ENCODE peak calls at places on chromosome 6, in ten cellular contexts. One of them, this sample, is unnamed.

GRCh38 chr6:64680446-64680845 is 1026.6 kb downstream of the EYS start:
- DNase-seq in uterus: no peak
- DNase-seq in astrocyte of the spinal cord: peak; percentile 68
- DNase-seq in A549: no peak
- DNase-seq in choroid plexus epithelial cell: peak; percentile 84
- DNase-seq in PC-3: peak; percentile 90
- DNase-seq in mammary epithelial cell: peak; percentile 52
- DNase-seq in lower leg skin: no peak
- DNase-seq in WERI-Rb-1: no peak
- DNase-seq in AG09319: no peak
- DNase-seq in this sample: no peak

GRCh38 chr6:126112171-126112632 is 125.9 kb downstream of the TRMT11 start:
- DNase-seq in uterus: no peak
- DNase-seq in mammary epithelial cell: peak; percentile 51
- DNase-seq in A549: no peak
- DNase-seq in AG09319: no peak
- DNase-seq in PC-3: peak; percentile 83
- DNase-seq in lower leg skin: no peak
- DNase-seq in astrocyte of the spinal cord: peak; percentile 59
- DNase-seq in choroid plexus epithelial cell: peak; percentile 30
- DNase-seq in WERI-Rb-1: no peak
- DNase-seq in this sample: peak; percentile 2

GRCh38 chr6:45678063-45678620 is 300.4 kb upstream of the SUPT3H start:
- DNase-seq in choroid plexus epithelial cell: no peak
- DNase-seq in astrocyte of the spinal cord: no peak
- DNase-seq in lower leg skin: no peak
- DNase-seq in uterus: no peak
- DNase-seq in mammary epithelial cell: no peak
- DNase-seq in A549: no peak
- DNase-seq in WERI-Rb-1: no peak
- DNase-seq in PC-3: no peak
- DNase-seq in AG09319: no peak
- DNase-seq in this sample: no peak

GRCh38 chr6:28368522-28368921 is 18.8 kb downstream of the ZKSCAN3 start:
- DNase-seq in PC-3: no peak
- DNase-seq in uterus: no peak
- DNase-seq in lower leg skin: no peak
- DNase-seq in astrocyte of the spinal cord: no peak
- DNase-seq in A549: no peak
- DNase-seq in choroid plexus epithelial cell: no peak
- DNase-seq in AG09319: no peak
- DNase-seq in WERI-Rb-1: no peak
- DNase-seq in mammary epithelial cell: no peak
- DNase-seq in this sample: no peak

GRCh38 chr6:19153270-19153980 is 683.7 kb upstream of the ID4 start:
- DNase-seq in AG09319: peak; percentile 1
- DNase-seq in lower leg skin: no peak
- DNase-seq in PC-3: no peak
- DNase-seq in A549: no peak
- DNase-seq in astrocyte of the spinal cord: peak; percentile 3
- DNase-seq in WERI-Rb-1: no peak
- DNase-seq in choroid plexus epithelial cell: peak; percentile 59
- DNase-seq in uterus: peak; percentile 24
- DNase-seq in mammary epithelial cell: peak; percentile 3
- DNase-seq in this sample: no peak

GRCh38 chr6:37971711-37972410 is 152.3 kb downstream of the ZFAND3 start:
- DNase-seq in AG09319: no peak
- DNase-seq in astrocyte of the spinal cord: no peak
- DNase-seq in choroid plexus epithelial cell: no peak
- DNase-seq in WERI-Rb-1: no peak
- DNase-seq in PC-3: no peak
- DNase-seq in mammary epithelial cell: no peak
- DNase-seq in lower leg skin: no peak
- DNase-seq in uterus: no peak
- DNase-seq in A549: no peak
- DNase-seq in this sample: no peak

GRCh38 chr6:27478141-27478705 is 5.3 kb upstream of the ZNF184 start:
- DNase-seq in A549: no peak
- DNase-seq in PC-3: peak; percentile 18
- DNase-seq in astrocyte of the spinal cord: no peak
- DNase-seq in lower leg skin: no peak
- DNase-seq in WERI-Rb-1: no peak
- DNase-seq in uterus: peak; percentile 19
- DNase-seq in AG09319: no peak
- DNase-seq in choroid plexus epithelial cell: peak; percentile 47
- DNase-seq in mammary epithelial cell: peak; percentile 33
- DNase-seq in this sample: no peak

GRCh38 chr6:125507987-125508655 is 206.4 kb upstream of the HDDC2 start:
- DNase-seq in uterus: no peak
- DNase-seq in AG09319: no peak
- DNase-seq in lower leg skin: no peak
- DNase-seq in astrocyte of the spinal cord: peak; percentile 67
- DNase-seq in WERI-Rb-1: no peak
- DNase-seq in mammary epithelial cell: no peak
- DNase-seq in PC-3: no peak
- DNase-seq in A549: no peak
- DNase-seq in choroid plexus epithelial cell: peak; percentile 89
- DNase-seq in this sample: no peak

GRCh38 chr6:115444079-115444478 is 616.6 kb downstream of the FRK start:
- DNase-seq in choroid plexus epithelial cell: no peak
- DNase-seq in WERI-Rb-1: no peak
- DNase-seq in uterus: no peak
- DNase-seq in AG09319: no peak
- DNase-seq in PC-3: no peak
- DNase-seq in mammary epithelial cell: no peak
- DNase-seq in lower leg skin: no peak
- DNase-seq in astrocyte of the spinal cord: no peak
- DNase-seq in A549: no peak
- DNase-seq in this sample: no peak

GRCh38 chr6:16540804-16541752 is 220.2 kb downstream of the ATXN1 start:
- DNase-seq in astrocyte of the spinal cord: no peak
- DNase-seq in PC-3: no peak
- DNase-seq in WERI-Rb-1: no peak
- DNase-seq in mammary epithelial cell: no peak
- DNase-seq in uterus: peak; percentile 33
- DNase-seq in lower leg skin: no peak
- DNase-seq in choroid plexus epithelial cell: peak; percentile 20
- DNase-seq in A549: no peak
- DNase-seq in AG09319: peak; percentile 19
- DNase-seq in this sample: no peak

GRCh38 chr6:18122128-18123093 is at the start of gene NHLRC1:
- DNase-seq in WERI-Rb-1: peak; percentile 58
- DNase-seq in choroid plexus epithelial cell: peak; percentile 90
- DNase-seq in lower leg skin: peak; percentile 89
- DNase-seq in AG09319: peak; percentile 57
- DNase-seq in PC-3: peak; percentile 93
- DNase-seq in A549: peak; percentile 58
- DNase-seq in uterus: peak; percentile 83
- DNase-seq in astrocyte of the spinal cord: peak; percentile 89
- DNase-seq in mammary epithelial cell: peak; percentile 84
- DNase-seq in this sample: peak; percentile 82

GRCh38 chr6:134850906-134851305 is 99.0 kb downstream of the ALDH8A1 start:
- DNase-seq in A549: no peak
- DNase-seq in choroid plexus epithelial cell: peak; percentile 56
- DNase-seq in astrocyte of the spinal cord: peak; percentile 78
- DNase-seq in PC-3: no peak
- DNase-seq in AG09319: no peak
- DNase-seq in uterus: peak; percentile 29
- DNase-seq in WERI-Rb-1: no peak
- DNase-seq in mammary epithelial cell: no peak
- DNase-seq in lower leg skin: no peak
- DNase-seq in this sample: no peak
- TF ChIP-seq CTCF in A549: no peak
- TF ChIP-seq CTCF in choroid plexus epithelial cell: no peak
- TF ChIP-seq CTCF in astrocyte of the spinal cord: no peak
- TF ChIP-seq CTCF in PC-3: no peak
- TF ChIP-seq CTCF in AG09319: no peak
- TF ChIP-seq CTCF in uterus: no peak
- TF ChIP-seq CTCF in WERI-Rb-1: no peak
- TF ChIP-seq CTCF in mammary epithelial cell: no peak
- TF ChIP-seq CTCF in lower leg skin: no peak
- TF ChIP-seq CTCF in this sample: no peak

GRCh38 chr6:56366112-56366852 is 118.9 kb upstream of the COL21A1 start:
- DNase-seq in AG09319: no peak
- DNase-seq in WERI-Rb-1: no peak
- DNase-seq in PC-3: no peak
- DNase-seq in uterus: peak; percentile 62
- DNase-seq in lower leg skin: no peak
- DNase-seq in choroid plexus epithelial cell: no peak
- DNase-seq in A549: no peak
- DNase-seq in astrocyte of the spinal cord: no peak
- DNase-seq in mammary epithelial cell: no peak
- DNase-seq in this sample: no peak

GRCh38 chr6:56368484-56368883 is 121.1 kb upstream of the COL21A1 start:
- DNase-seq in mammary epithelial cell: no peak
- DNase-seq in A549: no peak
- DNase-seq in WERI-Rb-1: no peak
- DNase-seq in AG09319: no peak
- DNase-seq in uterus: no peak
- DNase-seq in choroid plexus epithelial cell: no peak
- DNase-seq in PC-3: no peak
- DNase-seq in lower leg skin: no peak
- DNase-seq in astrocyte of the spinal cord: no peak
- DNase-seq in this sample: no peak

GRCh38 chr6:56370591-56371198 is 123.3 kb upstream of the COL21A1 start:
- DNase-seq in uterus: peak; percentile 89
- DNase-seq in lower leg skin: peak; percentile 78
- DNase-seq in AG09319: peak; percentile 52
- DNase-seq in astrocyte of the spinal cord: peak; percentile 94
- DNase-seq in A549: peak; percentile 4
- DNase-seq in PC-3: peak; percentile 89
- DNase-seq in choroid plexus epithelial cell: peak; percentile 92
- DNase-seq in mammary epithelial cell: peak; percentile 92
- DNase-seq in WERI-Rb-1: no peak
- DNase-seq in this sample: no peak

GRCh38 chr6:56372621-56373020 is 125.2 kb upstream of the COL21A1 start:
- DNase-seq in astrocyte of the spinal cord: no peak
- DNase-seq in lower leg skin: no peak
- DNase-seq in AG09319: no peak
- DNase-seq in mammary epithelial cell: peak; percentile 37
- DNase-seq in WERI-Rb-1: no peak
- DNase-seq in A549: no peak
- DNase-seq in choroid plexus epithelial cell: no peak
- DNase-seq in uterus: no peak
- DNase-seq in PC-3: no peak
- DNase-seq in this sample: no peak

DNA sequence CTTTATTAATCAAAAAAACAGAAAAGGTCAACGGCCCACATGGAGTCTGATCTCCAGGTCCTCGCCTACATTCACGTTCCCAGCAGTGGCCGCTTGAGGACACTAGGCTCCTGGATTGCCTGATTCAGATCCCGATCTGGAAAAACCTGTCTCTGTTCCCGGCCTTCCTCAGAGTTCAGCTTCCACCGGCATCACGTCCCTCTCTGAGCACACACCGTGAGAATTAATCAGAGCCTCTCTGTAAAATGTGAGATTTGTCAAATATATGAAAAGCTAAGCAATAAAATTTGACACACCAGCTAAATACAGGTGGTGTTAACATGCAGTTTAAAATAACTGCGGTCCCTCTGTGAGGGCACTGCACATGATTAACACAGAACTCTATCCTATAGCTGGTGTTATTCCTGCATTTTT is 122.8 kb upstream of the COL21A1 start:
- DNase-seq in A549: peak; percentile 23
- DNase-seq in mammary epithelial cell: peak; percentile 84
- DNase-seq in WERI-Rb-1: no peak
- DNase-seq in AG09319: peak; percentile 42
- DNase-seq in PC-3: peak; percentile 94
- DNase-seq in lower leg skin: peak; percentile 73
- DNase-seq in choroid plexus epithelial cell: peak; percentile 73
- DNase-seq in uterus: peak; percentile 87
- DNase-seq in astrocyte of the spinal cord: peak; percentile 69
- DNase-seq in this sample: peak; percentile 74
- TF ChIP-seq CTCF in A549: peak; percentile 51
- TF ChIP-seq CTCF in mammary epithelial cell: peak; percentile 99
- TF ChIP-seq CTCF in WERI-Rb-1: no peak
- TF ChIP-seq CTCF in AG09319: peak; percentile 81
- TF ChIP-seq CTCF in PC-3: peak; percentile 93
- TF ChIP-seq CTCF in lower leg skin: no peak
- TF ChIP-seq CTCF in choroid plexus epithelial cell: peak; percentile 73
- TF ChIP-seq CTCF in uterus: peak; percentile 79
- TF ChIP-seq CTCF in astrocyte of the spinal cord: peak; percentile 72
- TF ChIP-seq CTCF in this sample: peak; percentile 63

DNA sequence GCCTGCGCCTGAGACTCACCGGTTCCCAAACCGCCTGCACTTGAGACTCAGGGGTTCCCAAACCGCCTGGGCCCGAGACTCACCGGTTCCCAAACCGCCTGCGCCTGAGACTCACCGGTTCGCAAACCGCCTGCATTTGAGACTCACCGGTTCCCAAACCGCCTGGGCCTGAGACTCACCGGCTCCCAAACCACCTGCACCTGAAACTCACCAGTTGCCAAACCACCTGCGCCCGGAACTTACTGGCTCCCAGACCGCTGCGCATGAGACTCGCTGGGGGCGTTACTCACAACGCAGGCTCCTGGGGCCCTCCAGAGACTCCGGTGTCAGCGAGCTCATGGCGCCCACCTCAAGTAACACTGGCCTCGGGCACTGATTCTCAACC is 90.2 kb downstream of the DACT2 start:
- DNase-seq in uterus: no peak
- DNase-seq in PC-3: no peak
- DNase-seq in astrocyte of the spinal cord: no peak
- DNase-seq in AG09319: no peak
- DNase-seq in A549: no peak
- DNase-seq in lower leg skin: no peak
- DNase-seq in choroid plexus epithelial cell: no peak
- DNase-seq in WERI-Rb-1: no peak
- DNase-seq in mammary epithelial cell: no peak
- DNase-seq in this sample: no peak
- TF ChIP-seq CTCF in uterus: no peak
- TF ChIP-seq CTCF in PC-3: no peak
- TF ChIP-seq CTCF in astrocyte of the spinal cord: no peak
- TF ChIP-seq CTCF in AG09319: no peak
- TF ChIP-seq CTCF in A549: no peak
- TF ChIP-seq CTCF in lower leg skin: no peak
- TF ChIP-seq CTCF in choroid plexus epithelial cell: no peak
- TF ChIP-seq CTCF in WERI-Rb-1: no peak
- TF ChIP-seq CTCF in mammary epithelial cell: no peak
- TF ChIP-seq CTCF in this sample: no peak

DNA sequence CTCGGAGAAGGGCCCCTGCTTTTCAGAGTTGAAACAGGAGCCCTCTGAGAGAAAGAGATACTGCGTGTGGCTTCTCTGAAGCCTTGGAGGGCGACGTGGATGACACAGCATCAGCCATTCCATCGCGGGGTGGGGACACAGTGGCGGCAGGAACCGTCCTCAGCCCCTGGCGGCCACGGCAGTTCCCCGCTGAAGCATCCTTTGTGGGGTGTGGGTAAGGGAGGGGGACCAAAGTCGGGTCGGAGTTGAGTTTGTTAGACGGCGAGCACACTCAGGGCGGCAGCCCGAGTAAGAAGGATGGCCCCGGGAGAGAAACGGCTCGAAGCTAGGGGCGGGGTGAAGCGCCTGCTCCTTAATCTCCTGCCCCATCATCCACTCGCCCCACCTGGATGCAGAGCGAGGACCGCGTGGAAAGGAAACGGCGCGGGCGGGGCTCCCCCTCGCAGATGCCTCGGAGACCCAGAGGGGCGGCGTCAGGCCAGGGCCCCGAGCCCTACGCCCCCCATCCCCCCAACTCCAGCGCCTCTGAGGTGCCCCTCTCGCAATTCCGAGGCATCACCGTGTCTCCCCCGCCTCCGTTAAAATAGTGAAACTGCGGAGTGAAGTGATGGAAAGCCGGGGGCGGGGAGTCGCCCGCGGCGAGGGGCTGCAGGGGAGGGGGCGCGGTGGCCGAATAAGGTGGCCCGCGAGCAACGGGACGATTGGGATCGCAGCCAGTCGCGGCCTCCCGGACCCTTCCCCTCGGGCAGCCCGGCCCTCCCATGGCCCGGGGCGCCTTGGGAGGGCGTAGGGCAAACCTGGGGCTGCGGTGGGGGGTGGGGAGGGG is 796 bp upstream of the RREB1 start:
- DNase-seq in WERI-Rb-1: peak; percentile 86
- DNase-seq in mammary epithelial cell: no peak
- DNase-seq in PC-3: peak; percentile 21
- DNase-seq in lower leg skin: peak; percentile 29
- DNase-seq in AG09319: no peak
- DNase-seq in astrocyte of the spinal cord: no peak
- DNase-seq in uterus: peak; percentile 32
- DNase-seq in A549: peak; percentile 45
- DNase-seq in choroid plexus epithelial cell: peak; percentile 14
- DNase-seq in this sample: peak; percentile 20
- TF ChIP-seq CTCF in WERI-Rb-1: peak; percentile 44
- TF ChIP-seq CTCF in mammary epithelial cell: peak; percentile 39
- TF ChIP-seq CTCF in PC-3: no peak
- TF ChIP-seq CTCF in lower leg skin: no peak
- TF ChIP-seq CTCF in AG09319: peak; percentile 27
- TF ChIP-seq CTCF in astrocyte of the spinal cord: no peak
- TF ChIP-seq CTCF in uterus: peak; percentile 24
- TF ChIP-seq CTCF in A549: no peak
- TF ChIP-seq CTCF in choroid plexus epithelial cell: peak; percentile 34
- TF ChIP-seq CTCF in this sample: no peak

This sample was measured in Calu3.